ENCODE peak calls at places on chromosomes 5 and 9, in five cellular contexts. U, O, J, F and M are unnamed samples.

GRCh38 chr9:134323741-134324358 is 2.4 kb upstream of the RXRA start:
- DNase-seq in U (no peak), O (no peak), J (no peak), F (no peak), M (no peak)

GRCh38 chr5:18742830-18743229 is 1108.6 kb downstream of the TAF11L14 start:
- DNase-seq in U (no peak), O (no peak), J (no peak), F (no peak), M (no peak)

GRCh38 chr5:57174128-57174849 is 430 bp downstream of the GPBP1 start:
- DNase-seq in U (no peak), O (no peak), J (no peak), F (no peak), M (peak; percentile 31)

GRCh38 chr9:121305269-121305994 is 37.5 kb downstream of the GSN start:
- DNase-seq in U (no peak), O (no peak), J (no peak), F (no peak), M (no peak)

GRCh38 chr5:57594436-57594835 is 111.8 kb upstream of the ACTBL2 start:
- DNase-seq in U (no peak), O (no peak), J (no peak), F (no peak), M (no peak)

GRCh38 chr9:22208846-22209585 is 199.9 kb upstream of the CDKN2B start:
- DNase-seq in U (no peak), O (no peak), J (no peak), F (no peak), M (no peak)

GRCh38 chr9:107198718-107199117 is 84.4 kb upstream of the RAD23B start:
- DNase-seq in U (no peak), O (no peak), J (no peak), F (no peak), M (no peak)

GRCh38 chr9:121085661-121086060 is 10.9 kb downstream of the CNTRL start:
- DNase-seq in U (no peak), O (no peak), J (no peak), F (peak; percentile 61), M (no peak)

GRCh38 chr9:89844535-89844934 is 239.7 kb downstream of the GADD45G start:
- DNase-seq in U (no peak), O (no peak), J (no peak), F (no peak), M (no peak)

GRCh38 chr5:83244516-83244915 is 167.2 kb downstream of the XRCC4 start:
- DNase-seq in U (no peak), O (no peak), J (no peak), F (no peak), M (no peak)
- TF ChIP-seq CTCF in U (no peak), O (no peak), J (no peak), F (no peak), M (no peak)

DNA sequence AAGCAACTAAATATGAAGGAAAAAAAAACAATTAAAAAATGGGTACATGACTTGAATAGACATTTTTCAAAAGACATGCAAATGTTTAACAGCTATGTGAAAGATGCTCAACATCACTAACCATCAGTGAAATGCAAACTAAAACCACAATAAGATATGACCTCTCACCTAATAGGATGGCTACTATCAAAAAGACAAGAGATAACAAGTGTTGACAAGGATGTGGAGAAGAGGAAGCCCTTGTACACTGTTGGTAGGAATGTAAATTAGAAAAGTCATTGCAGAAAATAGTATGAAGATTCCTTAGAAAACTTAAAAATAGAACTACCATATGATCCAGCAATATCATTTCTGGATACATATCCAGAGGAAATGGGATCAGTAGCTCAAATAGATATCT is 324.7 kb upstream of the TLE4 start:
- DNase-seq in U (no peak), O (no peak), J (no peak), F (no peak), M (no peak)
- TF ChIP-seq CTCF in U (no peak), O (no peak), J (no peak), F (no peak), M (no peak)

DNA sequence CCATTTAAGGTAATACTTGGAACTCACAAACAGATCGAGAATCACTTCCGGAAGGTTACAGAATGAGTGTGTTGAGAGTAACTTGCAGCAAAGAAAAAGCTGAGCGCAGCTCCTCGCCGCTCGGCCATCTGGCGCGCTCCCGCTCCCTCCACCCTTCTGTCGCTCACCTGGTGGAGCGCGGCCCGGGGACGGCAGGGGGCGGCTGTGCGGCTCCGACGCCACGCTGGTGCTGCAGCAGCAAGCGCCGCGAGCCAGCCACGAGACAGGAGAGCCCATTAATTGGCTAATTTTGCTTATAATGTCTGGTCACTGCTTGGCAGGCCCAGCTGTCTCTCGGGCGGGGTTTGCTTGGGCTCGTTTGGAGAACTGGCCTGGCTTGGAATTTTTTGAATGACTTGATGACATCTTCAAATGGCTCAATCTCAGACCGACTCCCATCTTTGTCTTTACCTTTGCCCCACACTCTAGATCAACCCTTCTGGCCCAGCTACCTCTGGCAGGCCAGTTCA is 601.8 kb downstream of the CCDC171 start:
- DNase-seq in U (no peak), O (no peak), J (no peak), F (no peak), M (peak; percentile 75)
- TF ChIP-seq CTCF in U (peak; percentile 31), O (no peak), J (no peak), F (no peak), M (peak; percentile 26)

GRCh38 chr5:157520911-157521703 is 54.5 kb downstream of the ADAM19 start:
- DNase-seq in U (no peak), O (no peak), J (peak; percentile 21), F (peak; percentile 76), M (no peak)
- TF ChIP-seq CTCF in U (no peak), O (no peak), J (no peak), F (no peak), M (no peak)

GRCh38 chr5:136064510-136064909 is 35.7 kb downstream of the TGFBI start:
- DNase-seq in U (no peak), O (no peak), J (no peak), F (no peak), M (peak; percentile 32)
- TF ChIP-seq CTCF in U (peak; percentile 7), O (no peak), J (no peak), F (peak; percentile 21), M (no peak)

GRCh38 chr5:16896767-16897166 is 39.3 kb downstream of the MYO10 start:
- DNase-seq in U (no peak), O (no peak), J (no peak), F (no peak), M (no peak)

GRCh38 chr5:16899171-16899570 is 36.9 kb downstream of the MYO10 start:
- DNase-seq in U (no peak), O (no peak), J (no peak), F (no peak), M (peak; percentile 45)

GRCh38 chr5:16897284-16897704 is 38.8 kb downstream of the MYO10 start:
- DNase-seq in U (no peak), O (no peak), J (peak; percentile 75), F (peak; percentile 74), M (no peak)

GRCh38 chr5:16901038-16901644 is 34.9 kb downstream of the MYO10 start:
- DNase-seq in U (no peak), O (no peak), J (no peak), F (no peak), M (no peak)

GRCh38 chr5:16897800-16898199 is 38.3 kb downstream of the MYO10 start:
- DNase-seq in U (no peak), O (no peak), J (no peak), F (no peak), M (no peak)
- TF ChIP-seq CTCF in U (no peak), O (no peak), J (no peak), F (no peak), M (no peak)

DNA sequence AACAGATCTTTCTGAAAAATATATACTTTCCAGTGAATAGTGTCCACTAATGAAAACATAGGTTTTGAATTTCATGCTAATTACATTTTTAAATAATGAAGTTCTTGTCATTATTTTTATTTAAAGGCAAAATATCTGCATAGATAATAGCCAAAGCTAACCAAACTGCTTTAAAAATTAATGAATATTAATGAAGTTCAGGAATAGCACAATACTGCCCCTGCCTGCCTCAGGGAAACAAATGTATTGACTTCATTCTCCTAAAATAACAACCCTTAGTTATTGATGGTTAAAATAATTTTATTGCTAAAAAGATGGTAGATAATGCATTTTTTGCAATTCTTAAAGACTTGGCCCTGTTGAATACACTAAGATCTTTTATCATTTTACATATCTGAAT is 103.6 kb upstream of the SSBP2 start:
- DNase-seq in U (no peak), O (no peak), J (no peak), F (no peak), M (no peak)
- TF ChIP-seq CTCF in U (no peak), O (no peak), J (peak; percentile 17), F (no peak), M (peak; percentile 19)

DNA sequence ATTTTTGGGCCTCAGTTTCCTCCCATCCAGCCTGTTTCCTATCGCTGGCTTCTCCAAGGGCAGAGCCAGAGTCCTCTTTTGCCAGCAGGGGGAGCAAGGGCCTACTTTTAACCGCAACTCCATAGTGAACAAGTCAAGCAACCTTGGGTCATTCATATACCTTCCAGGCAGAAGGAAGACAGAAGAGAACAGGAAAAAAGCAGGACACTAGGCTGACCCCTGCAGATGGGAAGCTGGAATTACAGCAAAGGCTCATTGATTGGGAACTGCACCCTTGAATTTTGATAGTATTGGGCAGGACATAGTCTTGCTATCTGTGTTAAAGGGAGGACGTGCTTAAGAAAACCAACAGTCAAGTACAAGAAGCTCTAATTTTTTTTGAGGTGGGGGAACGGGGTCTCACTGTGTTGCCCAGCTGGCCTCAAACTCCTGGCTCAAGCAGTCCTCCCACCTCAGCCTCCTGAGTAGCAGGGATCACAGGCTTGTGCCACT is 30.1 kb downstream of the QRFP start:
- DNase-seq in U (peak; percentile 68), O (no peak), J (peak; percentile 79), F (peak; percentile 89), M (peak; percentile 80)
- TF ChIP-seq CTCF in U (peak; percentile 88), O (peak; percentile 57), J (peak; percentile 95), F (peak; percentile 88), M (peak; percentile 77)

DNA sequence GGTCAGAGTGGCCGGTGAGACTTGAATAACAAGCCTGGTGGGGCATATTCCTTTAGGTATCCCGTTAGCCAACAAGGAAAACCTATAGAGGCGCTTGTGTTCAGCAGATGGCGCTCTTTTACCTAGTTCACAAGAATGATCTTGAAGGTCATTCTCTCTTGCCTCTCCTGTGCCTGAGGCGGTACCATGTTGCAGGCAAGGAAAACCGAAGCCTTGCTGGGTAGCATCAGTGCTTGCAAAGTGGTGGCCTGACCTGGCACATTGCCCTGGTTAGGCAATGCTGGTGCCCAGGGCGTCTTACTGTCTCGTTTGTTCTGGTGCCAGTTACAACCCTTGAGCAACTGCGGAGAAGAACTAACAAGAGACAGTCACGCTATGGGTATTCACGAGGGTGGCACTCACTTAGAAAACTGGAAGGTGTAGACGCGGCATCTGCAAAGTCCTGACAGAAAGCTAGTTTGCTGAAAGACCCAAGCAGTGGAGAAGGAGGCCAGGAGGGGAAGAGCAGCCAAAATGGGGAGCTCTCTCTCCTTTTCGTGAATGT is 56.7 kb downstream of the AOPEP start:
- DNase-seq in U (peak; percentile 94), O (peak; percentile 26), J (peak; percentile 80), F (peak; percentile 87), M (peak; percentile 91)
- TF ChIP-seq CTCF in U (peak; percentile 72), O (peak; percentile 67), J (peak; percentile 88), F (peak; percentile 77), M (peak; percentile 54)